ENCODE peak calls at places on chromosomes 11 and 22, in nine cellular contexts. I is endodermal cell, Y is ovary, E is spleen, U is HL-60, X is heart left ventricle, H is PC-3, B is PC-9, K is psoas muscle. D is an unnamed sample.

GRCh38 chr11:64721359-64721699 is 1.7 kb downstream of the NRXN2 start:
- DNase-seq in E (no peak), B (no peak), I (peak), X (no peak), Y (no peak), K (no peak), U (no peak), H (no peak), D (no peak)

GRCh38 chr22:26536056-26536761 is 23.9 kb upstream of the TFIP11 start:
- DNase-seq in K (no peak), B (no peak), X (no peak), E (no peak), Y (no peak), I (no peak), U (no peak), H (peak), D (no peak)

GRCh38 chr22:26529345-26529744 is 17.1 kb upstream of the TFIP11 start:
- DNase-seq in E (no peak), U (peak), H (peak), B (no peak), I (no peak), X (no peak), Y (no peak), K (peak), D (no peak)

GRCh38 chr11:130602700-130603584 is 154.5 kb downstream of the ADAMTS15 start:
- DNase-seq in U (no peak), I (peak), X (no peak), E (no peak), H (no peak), B (no peak), K (no peak), Y (no peak), D (no peak)

GRCh38 chr11:17865765-17866428 is 131.3 kb downstream of the KCNC1 start:
- DNase-seq in I (no peak), K (no peak), X (no peak), B (no peak), E (no peak), H (peak), U (no peak), Y (no peak), D (no peak)

GRCh38 chr22:19579113-19579811 is 55.1 kb upstream of the CLDN5 start:
- DNase-seq in U (no peak), X (no peak), I (no peak), Y (no peak), H (peak), B (no peak), E (no peak), K (no peak), D (no peak)

GRCh38 chr11:105609341-105609781 is 512 bp upstream of the GRIA4 start:
- DNase-seq in E (peak), I (peak), U (no peak), Y (no peak), B (no peak), H (peak), K (no peak), X (no peak), D (no peak)

GRCh38 chr22:49209452-49210195 is 618.0 kb downstream of the BRD1 start:
- DNase-seq in K (no peak), E (peak), Y (no peak), I (peak), B (no peak), X (peak), U (no peak), H (no peak), D (peak)

GRCh38 chr11:102813484-102813883 is 15.5 kb upstream of the MMP1 start:
- DNase-seq in Y (no peak), E (no peak), X (no peak), H (no peak), I (no peak), B (no peak), U (no peak), K (no peak), D (no peak)

GRCh38 chr11:105220175-105220574 is 80.6 kb upstream of the CARD18 start:
- DNase-seq in K (no peak), B (no peak), I (no peak), H (no peak), U (no peak), Y (no peak), X (no peak), E (no peak), D (no peak)

GRCh38 chr11:132540586-132540985 is 991.7 kb downstream of the OPCML start:
- DNase-seq in B (no peak), H (no peak), K (no peak), I (no peak), U (peak), E (no peak), X (no peak), Y (no peak), D (no peak)

GRCh38 chr11:67120881-67121710 is 2.0 kb downstream of the KDM2A start:
- DNase-seq in E (no peak), Y (no peak), X (no peak), I (no peak), U (peak), K (no peak), B (peak), H (peak), D (peak)

GRCh38 chr11:119739021-119739703 is 10.2 kb upstream of the NECTIN1 start:
- DNase-seq in I (no peak), B (no peak), U (no peak), K (no peak), H (no peak), X (no peak), E (no peak), Y (no peak), D (no peak)

GRCh38 chr22:26885441-26886261 is 228.3 kb downstream of the MIAT start:
- DNase-seq in X (no peak), H (no peak), I (no peak), E (no peak), U (no peak), B (no peak), K (no peak), Y (no peak), D (no peak)

GRCh38 chr22:45231293-45231692 is 9.4 kb downstream of the KIAA0930 start:
- DNase-seq in E (no peak), H (no peak), K (peak), I (no peak), Y (no peak), U (no peak), X (no peak), B (no peak), D (no peak)

GRCh38 chr11:85947431-85948272 is 92.5 kb downstream of the CCDC83 start:
- DNase-seq in X (peak), E (no peak), H (peak), I (no peak), B (peak), Y (no peak), K (no peak), U (peak), D (no peak)

GRCh38 chr11:8683115-8683807 is 669 bp downstream of the RPL27A start:
- DNase-seq in I (no peak), X (no peak), K (no peak), B (no peak), U (no peak), E (no peak), Y (no peak), H (no peak), D (no peak)

GRCh38 chr22:44446483-44446882 is 51.5 kb downstream of the RTL6 start:
- DNase-seq in H (no peak), X (no peak), E (no peak), B (peak), I (peak), K (no peak), Y (no peak), U (no peak), D (no peak)

GRCh38 chr11:36775157-36775556 is 177.1 kb upstream of the RAG2 start:
- DNase-seq in X (no peak), I (no peak), B (no peak), Y (no peak), E (no peak), U (no peak), H (peak), K (no peak), D (no peak)

GRCh38 chr22:25054943-25055511 is 102.5 kb downstream of the KIAA1671 start:
- DNase-seq in I (no peak), H (no peak), Y (no peak), B (no peak), X (no peak), K (no peak), E (no peak), U (no peak), D (no peak)

GRCh38 chr22:41574847-41575381 is 14.1 kb downstream of the CSDC2 start:
- DNase-seq in U (no peak), H (no peak), Y (peak), K (peak), B (no peak), I (no peak), X (peak), E (no peak), D (peak)

GRCh38 chr22:26848244-26848920 is 191.0 kb downstream of the MIAT start:
- DNase-seq in H (no peak), X (no peak), K (peak), E (no peak), B (no peak), U (no peak), I (peak), Y (no peak), D (no peak)

GRCh38 chr11:63841554-63841953 is 2.6 kb downstream of the MARK2 start:
- DNase-seq in U (no peak), H (peak), E (no peak), I (peak), Y (no peak), K (no peak), B (peak), X (no peak), D (no peak)

GRCh38 chr22:38759005-38759404 is 3.2 kb upstream of the SUN2 start:
- DNase-seq in B (no peak), X (no peak), E (no peak), U (no peak), H (no peak), Y (no peak), I (no peak), K (no peak), D (no peak)

GRCh38 chr11:44509291-44509690 is 56.2 kb upstream of the CD82 start:
- DNase-seq in U (no peak), E (no peak), Y (no peak), X (no peak), B (no peak), I (no peak), K (no peak), H (no peak), D (no peak)

GRCh38 chr22:35642305-35642741 is 5.9 kb upstream of the APOL6 start:
- DNase-seq in B (no peak), K (peak), U (no peak), X (no peak), I (no peak), H (no peak), Y (no peak), E (peak), D (peak)

GRCh38 chr11:69876013-69876412 is 56.8 kb upstream of the FGF3 start:
- DNase-seq in E (peak), Y (no peak), K (no peak), X (peak), I (no peak), U (no peak), H (no peak), B (no peak), D (peak)

GRCh38 chr11:122089111-122089510 is 26.9 kb downstream of the BLID start:
- DNase-seq in I (no peak), K (no peak), U (no peak), Y (no peak), E (no peak), B (no peak), X (no peak), H (peak), D (no peak)

GRCh38 chr11:2787816-2788750 is 88.3 kb upstream of the KCNQ1OT1 start:
- DNase-seq in I (peak), U (no peak), K (peak), E (peak), X (peak), B (no peak), Y (no peak), H (no peak), D (peak)

GRCh38 chr11:129259950-129260349 is 67.8 kb upstream of the ARHGAP32 start:
- DNase-seq in U (no peak), E (no peak), K (no peak), I (no peak), X (no peak), H (no peak), B (no peak), Y (no peak), D (no peak)

GRCh38 chr11:124920870-124921609 is 2.0 kb downstream of the HEPN1 start:
- DNase-seq in I (peak), U (no peak), H (no peak), K (peak), E (peak), Y (peak), X (peak), B (no peak), D (peak)

GRCh38 chr11:18768472-18768901 is 23.1 kb downstream of the PTPN5 start:
- DNase-seq in K (no peak), I (no peak), U (no peak), X (no peak), B (no peak), E (peak), H (no peak), Y (no peak), D (no peak)

GRCh38 chr11:126484266-126484665 is 128.8 kb downstream of the ST3GAL4 start:
- DNase-seq in K (no peak), X (no peak), E (no peak), B (peak), I (no peak), H (peak), Y (no peak), U (no peak), D (no peak)

GRCh38 chr11:73388241-73389133 is 12.3 kb downstream of the RELT start:
- DNase-seq in X (peak), Y (no peak), U (peak), B (no peak), K (peak), H (no peak), E (peak), I (peak), D (peak)
- H3K27ac ChIP-seq in X (peak), Y (no peak), U (peak), B (no peak), K (peak), H (no peak), E (peak), I (peak), D (no peak)

GRCh38 chr11:61021661-61022212 is 50.3 kb downstream of the CD6 start:
- DNase-seq in E (peak), I (peak), U (no peak), K (peak), Y (no peak), B (no peak), H (no peak), X (no peak), D (peak)

GRCh38 chr11:61023086-61024035 is 51.9 kb downstream of the CD6 start:
- DNase-seq in U (no peak), Y (no peak), X (no peak), H (no peak), K (no peak), I (no peak), E (no peak), B (no peak), D (peak)

GRCh38 chr11:61019818-61020405 is 48.4 kb downstream of the CD6 start:
- DNase-seq in H (no peak), B (no peak), X (no peak), Y (no peak), I (no peak), E (no peak), U (no peak), K (no peak), D (no peak)

GRCh38 chr11:61020706-61021235 is 49.3 kb downstream of the CD6 start:
- DNase-seq in H (no peak), I (no peak), K (no peak), E (no peak), X (no peak), U (no peak), B (no peak), Y (no peak), D (no peak)

GRCh38 chr11:61022311-61023085 is 51.0 kb downstream of the CD6 start:
- DNase-seq in K (no peak), Y (no peak), H (no peak), I (no peak), E (no peak), X (no peak), U (no peak), B (no peak), D (peak)
- H3K4me3 ChIP-seq in K (no peak), Y (no peak), H (no peak), I (no peak), E (no peak), X (no peak), U (no peak), B (no peak), D (no peak)

DNA sequence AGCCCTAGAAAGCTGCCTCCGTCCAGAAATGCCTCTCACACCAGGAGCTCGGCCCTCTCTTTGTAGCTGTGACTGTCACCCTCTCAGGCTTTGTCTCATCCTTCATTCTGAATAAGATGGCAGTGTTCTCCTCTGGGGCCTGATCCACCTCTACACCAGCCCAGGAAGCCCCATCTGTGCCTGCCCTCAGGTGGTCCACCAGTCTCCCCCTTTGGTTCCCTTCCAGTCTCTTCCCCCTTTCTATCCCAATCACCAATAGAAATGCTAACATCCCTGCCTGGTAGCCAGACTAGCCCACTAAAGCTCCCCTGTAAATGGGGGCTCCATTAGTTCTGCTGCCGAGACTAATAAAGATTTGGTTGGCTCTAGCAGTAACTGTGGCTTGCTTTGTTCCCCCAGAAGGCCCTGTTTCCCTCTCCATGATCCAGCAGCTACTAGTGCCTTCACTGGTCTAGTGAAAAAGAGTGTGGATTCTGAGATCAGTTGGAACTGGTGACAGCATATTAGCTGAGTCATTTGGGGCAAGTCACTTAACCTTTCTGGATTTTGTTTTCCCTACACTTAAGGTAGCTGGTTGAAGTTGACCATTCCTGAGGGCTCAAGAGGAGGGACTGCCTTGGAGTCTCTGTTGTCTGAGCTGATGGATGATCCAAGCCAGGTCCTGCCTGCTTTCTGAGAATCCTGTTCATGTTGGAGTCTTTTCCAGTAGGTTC is 16.2 kb downstream of the PLEKHB1 start:
- DNase-seq in X (no peak), I (no peak), H (peak), B (peak), E (no peak), K (no peak), Y (no peak), U (no peak), D (no peak)
- H3K27ac ChIP-seq in X (no peak), I (no peak), H (no peak), B (no peak), E (no peak), K (no peak), Y (no peak), U (no peak), D (no peak)

GRCh38 chr11:47545298-47545697 is 7.6 kb downstream of the CELF1 start:
- DNase-seq in H (no peak), X (no peak), E (no peak), Y (no peak), U (no peak), I (no peak), B (no peak), K (no peak), D (no peak)
- H3K4me3 ChIP-seq in H (no peak), X (no peak), E (no peak), Y (no peak), U (no peak), I (no peak), B (no peak), K (no peak), D (no peak)

DNA sequence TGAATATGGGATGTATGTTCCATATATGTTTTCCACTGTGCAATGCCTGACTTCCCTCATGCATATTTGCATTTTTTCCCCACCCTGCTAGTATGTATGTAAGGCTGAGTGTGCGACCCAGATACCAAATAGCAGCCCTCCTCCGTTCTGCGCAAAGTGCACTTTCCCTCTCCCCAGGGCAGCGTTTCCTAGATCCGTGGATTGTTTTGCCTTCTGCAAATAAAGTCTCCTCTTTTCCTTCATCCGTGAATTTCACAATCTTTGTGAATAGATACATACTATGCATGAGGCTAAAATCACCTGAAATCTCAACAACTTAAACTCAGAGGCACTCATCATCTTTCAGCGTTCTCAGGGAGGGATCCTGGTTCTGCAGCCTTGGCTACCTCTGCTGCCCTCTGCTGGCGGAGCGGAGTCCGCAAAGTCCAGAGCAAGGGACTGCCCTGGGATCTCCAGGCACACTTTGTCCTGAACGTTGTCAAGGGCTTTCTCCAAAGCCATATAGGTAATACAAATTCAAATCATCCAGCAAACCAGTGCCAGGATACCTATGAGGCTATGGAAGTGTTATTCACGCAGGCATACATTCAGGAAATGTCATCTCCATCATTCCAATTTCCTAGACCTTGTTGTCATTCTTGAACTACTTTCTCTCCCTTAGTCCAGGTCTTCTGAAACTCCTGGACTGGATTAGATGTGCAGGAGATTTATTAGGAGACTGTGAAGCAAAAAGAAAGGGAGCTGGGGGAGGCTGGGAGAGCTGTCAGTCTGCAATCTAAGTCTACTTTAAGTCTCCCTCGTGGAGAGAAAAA is 53.1 kb downstream of the CNTF start:
- DNase-seq in E (peak), X (peak), U (peak), I (peak), B (peak), K (peak), H (peak), Y (peak), D (peak)
- H3K27ac ChIP-seq in E (no peak), X (no peak), U (no peak), I (no peak), B (no peak), K (no peak), H (no peak), Y (no peak), D (no peak)

DNA sequence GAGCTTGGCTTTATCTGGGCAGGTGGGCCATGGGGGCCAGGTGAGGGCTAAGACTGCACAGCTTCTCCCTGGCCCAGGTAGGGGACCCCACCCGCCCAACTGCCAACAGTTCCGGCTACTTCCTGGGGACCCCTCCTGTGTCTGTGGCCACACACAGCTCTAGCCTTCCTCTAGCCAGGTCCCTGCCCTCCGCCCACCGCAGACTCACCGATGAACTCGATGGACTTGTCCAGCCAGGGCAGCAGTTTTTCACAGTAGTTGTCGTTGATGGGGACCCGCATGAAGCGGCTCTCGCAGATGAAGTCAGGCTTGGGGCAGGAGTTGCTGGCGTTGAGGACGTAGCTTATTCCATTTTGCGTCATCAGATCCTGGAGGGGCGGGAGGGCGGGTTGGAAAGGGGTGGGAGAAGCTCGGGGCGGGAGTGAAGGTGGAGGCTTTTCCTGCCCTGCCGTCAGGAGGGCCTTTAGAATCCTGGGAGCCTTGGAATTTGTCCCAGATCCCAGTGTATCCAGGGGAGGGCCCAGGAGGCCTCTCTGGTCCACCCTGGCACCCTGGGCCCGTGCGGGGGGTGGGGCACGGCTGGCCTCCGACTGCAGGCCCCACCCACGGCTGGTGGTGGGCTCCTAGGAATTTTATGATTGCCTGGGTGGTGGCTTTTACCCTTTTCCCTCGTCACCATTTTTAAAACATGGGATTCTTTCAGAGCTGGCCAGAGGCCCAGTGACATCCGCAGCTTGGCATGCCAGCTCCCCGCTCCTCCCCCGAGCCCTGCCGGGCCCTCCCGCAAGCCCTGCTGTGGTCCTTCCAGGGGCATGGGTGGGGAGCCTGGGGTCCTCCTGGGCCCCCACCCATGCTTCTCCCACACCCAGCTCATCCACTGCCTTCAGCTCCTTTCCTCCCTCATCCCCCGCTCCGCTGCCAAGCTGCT is 13.9 kb downstream of the DUSP8 start:
- DNase-seq in Y (peak), K (peak), I (peak), U (no peak), B (peak), E (peak), H (peak), X (peak), D (peak)
- H3K4me3 ChIP-seq in Y (no peak), K (peak), I (no peak), U (no peak), B (peak), E (no peak), H (peak), X (no peak), D (no peak)

D was measured in sigmoid colon.